ENCODE peak calls at places on chromosomes 11 and 22, in eight cellular contexts. Z is Calu3; J is NCI-H2107; H is amygdala; A is naive thymus-derived CD4-positive, alpha-beta T cell; F is M059J; N is HFF-Myc; O is stimulated activated CD4-positive, alpha-beta T cell treated with anti-CD3 and anti-CD28 coated beads, Interleukin-4, amount 100 ng/mL, for 48 hours. S is an unnamed sample.

GRCh38 chr11:74559110-74559933 is 33.1 kb upstream of the POLD3 start:
- DNase-seq in Z (no peak), J (no peak), H (no peak), A (no peak), F (peak; percentile 82), N (no peak), O (no peak), S (no peak)

GRCh38 chr11:64954201-64954600 is 17.7 kb downstream of the MAJIN start:
- DNase-seq in Z (no peak), J (no peak), H (no peak), A (no peak), F (no peak), N (no peak), O (no peak), S (no peak)

GRCh38 chr22:44193537-44193896 is 12.8 kb downstream of the PARVG start:
- DNase-seq in Z (no peak), J (no peak), H (no peak), A (no peak), F (peak; percentile 65), N (no peak), O (no peak), S (no peak)

GRCh38 chr11:2743427-2744110 is 43.8 kb upstream of the KCNQ1OT1 start:
- DNase-seq in Z (no peak), J (no peak), H (no peak), A (no peak), F (no peak), N (no peak), O (no peak), S (no peak)

GRCh38 chr22:16586170-16586569 is 6.4 kb downstream of the CCT8L2 start:
- DNase-seq in Z (no peak), J (no peak), H (no peak), A (no peak), F (no peak), N (no peak), O (no peak), S (no peak)

GRCh38 chr22:31753005-31753633 is 700 bp upstream of the DEPDC5 start:
- DNase-seq in Z (peak; percentile 26), J (no peak), H (no peak), A (no peak), F (no peak), N (no peak), O (no peak), S (peak; percentile 17)

GRCh38 chr11:105219269-105219668 is 79.7 kb upstream of the CARD18 start:
- DNase-seq in Z (no peak), J (no peak), H (no peak), A (no peak), F (no peak), N (no peak), O (no peak), S (no peak)

GRCh38 chr11:29271616-29272015 is 745.2 kb downstream of the KCNA4 start:
- DNase-seq in Z (no peak), J (no peak), H (no peak), A (no peak), F (peak; percentile 25), N (no peak), O (no peak), S (no peak)

GRCh38 chr11:122104381-122104780 is 11.6 kb downstream of the BLID start:
- DNase-seq in Z (no peak), J (no peak), H (no peak), A (no peak), F (no peak), N (no peak), O (no peak), S (no peak)